ENCODE peak calls at places on chromosomes 12 and 14, in eight cellular contexts. One of them, this sample, is unnamed.

GRCh38 chr14:66036598-66036997 is 449.6 kb upstream of the CCDC196 start:
- DNase-seq in body of pancreas: no peak
- DNase-seq in BJ: no peak
- DNase-seq in cardiac fibroblast: no peak
- DNase-seq in AG04450: no peak
- DNase-seq in cardiac muscle cell: no peak
- DNase-seq in A549: no peak
- DNase-seq in brain microvascular endothelial cell: no peak
- DNase-seq in this sample: no peak

GRCh38 chr12:28811457-28811856 is 337.6 kb upstream of the FAR2 start:
- DNase-seq in AG04450: no peak
- DNase-seq in A549: no peak
- DNase-seq in BJ: no peak
- DNase-seq in cardiac muscle cell: no peak
- DNase-seq in brain microvascular endothelial cell: no peak
- DNase-seq in cardiac fibroblast: no peak
- DNase-seq in body of pancreas: no peak
- DNase-seq in this sample: no peak

GRCh38 chr14:23550131-23550826 is 1.3 kb downstream of the ZFHX2 start:
- DNase-seq in AG04450: no peak
- DNase-seq in brain microvascular endothelial cell: no peak
- DNase-seq in body of pancreas: no peak
- DNase-seq in cardiac muscle cell: no peak
- DNase-seq in cardiac fibroblast: no peak
- DNase-seq in A549: no peak
- DNase-seq in BJ: no peak
- DNase-seq in this sample: no peak

GRCh38 chr12:15423629-15424028 is 101.3 kb downstream of the PTPRO start:
- DNase-seq in BJ: no peak
- DNase-seq in AG04450: no peak
- DNase-seq in body of pancreas: no peak
- DNase-seq in A549: no peak
- DNase-seq in brain microvascular endothelial cell: no peak
- DNase-seq in cardiac muscle cell: peak
- DNase-seq in cardiac fibroblast: peak
- DNase-seq in this sample: no peak

GRCh38 chr14:102028733-102029132 is 58.1 kb downstream of the HSP90AA1 start:
- DNase-seq in body of pancreas: no peak
- DNase-seq in AG04450: peak
- DNase-seq in A549: no peak
- DNase-seq in brain microvascular endothelial cell: peak
- DNase-seq in cardiac fibroblast: peak
- DNase-seq in BJ: peak
- DNase-seq in cardiac muscle cell: no peak
- DNase-seq in this sample: peak

GRCh38 chr12:3725267-3726115 is 27.4 kb downstream of the CRACR2A start:
- DNase-seq in cardiac fibroblast: peak
- DNase-seq in brain microvascular endothelial cell: no peak
- DNase-seq in BJ: no peak
- DNase-seq in body of pancreas: no peak
- DNase-seq in A549: no peak
- DNase-seq in cardiac muscle cell: peak
- DNase-seq in AG04450: no peak
- DNase-seq in this sample: no peak

GRCh38 chr12:89225808-89226368 is 126.4 kb downstream of the DUSP6 start:
- DNase-seq in A549: no peak
- DNase-seq in AG04450: peak
- DNase-seq in brain microvascular endothelial cell: peak
- DNase-seq in BJ: peak
- DNase-seq in body of pancreas: peak
- DNase-seq in cardiac muscle cell: peak
- DNase-seq in cardiac fibroblast: peak
- DNase-seq in this sample: no peak

GRCh38 chr12:68609955-68610434 is 704 bp upstream of the RAP1B start:
- DNase-seq in body of pancreas: peak
- DNase-seq in cardiac fibroblast: peak
- DNase-seq in BJ: no peak
- DNase-seq in cardiac muscle cell: peak
- DNase-seq in brain microvascular endothelial cell: no peak
- DNase-seq in A549: no peak
- DNase-seq in AG04450: no peak
- DNase-seq in this sample: no peak

GRCh38 chr12:25040593-25040992 is 91.7 kb upstream of the BCAT1 start:
- DNase-seq in AG04450: no peak
- DNase-seq in A549: no peak
- DNase-seq in BJ: no peak
- DNase-seq in cardiac muscle cell: no peak
- DNase-seq in body of pancreas: no peak
- DNase-seq in brain microvascular endothelial cell: no peak
- DNase-seq in cardiac fibroblast: no peak
- DNase-seq in this sample: no peak

GRCh38 chr14:95255013-95255412 is 64.7 kb downstream of the CLMN start:
- DNase-seq in cardiac muscle cell: no peak
- DNase-seq in A549: no peak
- DNase-seq in BJ: no peak
- DNase-seq in brain microvascular endothelial cell: no peak
- DNase-seq in body of pancreas: no peak
- DNase-seq in AG04450: no peak
- DNase-seq in cardiac fibroblast: no peak
- DNase-seq in this sample: no peak

GRCh38 chr12:129723260-129723659 is 180.6 kb downstream of the TMEM132D start:
- DNase-seq in cardiac muscle cell: no peak
- DNase-seq in AG04450: no peak
- DNase-seq in body of pancreas: no peak
- DNase-seq in brain microvascular endothelial cell: no peak
- DNase-seq in A549: no peak
- DNase-seq in cardiac fibroblast: no peak
- DNase-seq in BJ: no peak
- DNase-seq in this sample: no peak

GRCh38 chr12:102948941-102949352 is 8.5 kb upstream of the ASCL1 start:
- DNase-seq in brain microvascular endothelial cell: peak
- DNase-seq in body of pancreas: peak
- DNase-seq in cardiac muscle cell: peak
- DNase-seq in cardiac fibroblast: peak
- DNase-seq in AG04450: peak
- DNase-seq in BJ: no peak
- DNase-seq in A549: peak
- DNase-seq in this sample: no peak

GRCh38 chr14:65704412-65704811 is 291.9 kb downstream of the FUT8 start:
- DNase-seq in cardiac muscle cell: peak
- DNase-seq in A549: no peak
- DNase-seq in AG04450: peak
- DNase-seq in body of pancreas: no peak
- DNase-seq in BJ: no peak
- DNase-seq in brain microvascular endothelial cell: peak
- DNase-seq in cardiac fibroblast: peak
- DNase-seq in this sample: no peak

GRCh38 chr12:119326341-119326740 is 8.2 kb upstream of the CCDC60 start:
- DNase-seq in body of pancreas: no peak
- DNase-seq in brain microvascular endothelial cell: no peak
- DNase-seq in AG04450: no peak
- DNase-seq in BJ: no peak
- DNase-seq in cardiac fibroblast: no peak
- DNase-seq in cardiac muscle cell: no peak
- DNase-seq in A549: no peak
- DNase-seq in this sample: no peak

GRCh38 chr14:103492572-103492971 is 30.1 kb downstream of the CKB start:
- DNase-seq in cardiac fibroblast: no peak
- DNase-seq in BJ: no peak
- DNase-seq in AG04450: no peak
- DNase-seq in A549: no peak
- DNase-seq in brain microvascular endothelial cell: no peak
- DNase-seq in body of pancreas: no peak
- DNase-seq in cardiac muscle cell: no peak
- DNase-seq in this sample: no peak

GRCh38 chr14:70257526-70257925 is 68.8 kb upstream of the SLC8A3 start:
- DNase-seq in brain microvascular endothelial cell: no peak
- DNase-seq in body of pancreas: peak
- DNase-seq in cardiac fibroblast: no peak
- DNase-seq in AG04450: no peak
- DNase-seq in BJ: no peak
- DNase-seq in cardiac muscle cell: peak
- DNase-seq in A549: no peak
- DNase-seq in this sample: no peak

GRCh38 chr12:31496257-31496656 is 94.7 kb downstream of the DENND5B start:
- DNase-seq in cardiac fibroblast: no peak
- DNase-seq in cardiac muscle cell: no peak
- DNase-seq in AG04450: no peak
- DNase-seq in brain microvascular endothelial cell: no peak
- DNase-seq in body of pancreas: no peak
- DNase-seq in A549: no peak
- DNase-seq in BJ: no peak
- DNase-seq in this sample: no peak

GRCh38 chr14:77882098-77882497 is 82.2 kb downstream of the ADCK1 start:
- DNase-seq in brain microvascular endothelial cell: no peak
- DNase-seq in A549: no peak
- DNase-seq in cardiac muscle cell: peak
- DNase-seq in AG04450: no peak
- DNase-seq in BJ: no peak
- DNase-seq in body of pancreas: peak
- DNase-seq in cardiac fibroblast: no peak
- DNase-seq in this sample: no peak

GRCh38 chr12:22447223-22447622 is 97.1 kb downstream of the C2CD5 start:
- DNase-seq in AG04450: no peak
- DNase-seq in cardiac fibroblast: no peak
- DNase-seq in A549: no peak
- DNase-seq in BJ: no peak
- DNase-seq in brain microvascular endothelial cell: no peak
- DNase-seq in body of pancreas: no peak
- DNase-seq in cardiac muscle cell: no peak
- DNase-seq in this sample: peak

GRCh38 chr12:53174881-53175491 is 5.5 kb upstream of the ZNF740 start:
- DNase-seq in cardiac fibroblast: peak
- DNase-seq in body of pancreas: no peak
- DNase-seq in BJ: no peak
- DNase-seq in A549: peak
- DNase-seq in cardiac muscle cell: peak
- DNase-seq in brain microvascular endothelial cell: no peak
- DNase-seq in AG04450: no peak
- DNase-seq in this sample: no peak

GRCh38 chr12:66594688-66595087 is 84.2 kb downstream of the GRIP1 start:
- DNase-seq in body of pancreas: no peak
- DNase-seq in cardiac fibroblast: no peak
- DNase-seq in cardiac muscle cell: no peak
- DNase-seq in brain microvascular endothelial cell: no peak
- DNase-seq in BJ: no peak
- DNase-seq in A549: no peak
- DNase-seq in AG04450: no peak
- DNase-seq in this sample: peak

GRCh38 chr12:11829764-11830194 is 180.3 kb downstream of the ETV6 start:
- DNase-seq in body of pancreas: no peak
- DNase-seq in BJ: no peak
- DNase-seq in AG04450: no peak
- DNase-seq in brain microvascular endothelial cell: no peak
- DNase-seq in cardiac fibroblast: no peak
- DNase-seq in cardiac muscle cell: peak
- DNase-seq in A549: no peak
- DNase-seq in this sample: no peak
- H3K4me3 ChIP-seq in body of pancreas: no peak
- H3K4me3 ChIP-seq in BJ: no peak
- H3K4me3 ChIP-seq in AG04450: no peak
- H3K4me3 ChIP-seq in brain microvascular endothelial cell: no peak
- H3K4me3 ChIP-seq in cardiac fibroblast: no peak
- H3K4me3 ChIP-seq in cardiac muscle cell: no peak
- H3K4me3 ChIP-seq in A549: no peak
- H3K4me3 ChIP-seq in this sample: no peak

DNA sequence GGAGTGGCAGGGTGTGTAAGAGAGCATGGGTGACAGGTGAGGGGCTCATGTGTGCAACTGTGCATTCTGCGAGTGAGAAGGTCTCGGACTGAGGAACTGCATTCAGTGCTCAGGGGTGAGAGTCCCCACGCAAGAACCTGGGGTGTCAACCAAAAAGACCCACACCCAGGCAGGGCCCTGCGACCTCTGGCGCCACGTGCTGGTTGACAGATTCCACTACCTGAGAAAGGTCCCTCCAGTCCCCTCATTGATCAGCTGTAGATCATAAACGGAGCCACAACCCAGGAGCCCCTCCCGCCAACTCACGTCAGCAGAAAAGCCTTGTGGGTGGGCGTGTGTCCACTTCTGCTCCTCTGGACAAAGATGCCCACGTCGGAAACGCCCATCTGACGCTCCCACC is 98.7 kb downstream of the ASCL4 start:
- DNase-seq in brain microvascular endothelial cell: no peak
- DNase-seq in cardiac muscle cell: no peak
- DNase-seq in A549: no peak
- DNase-seq in body of pancreas: no peak
- DNase-seq in cardiac fibroblast: no peak
- DNase-seq in AG04450: no peak
- DNase-seq in BJ: no peak
- DNase-seq in this sample: no peak
- TF ChIP-seq CTCF in brain microvascular endothelial cell: no peak
- TF ChIP-seq CTCF in cardiac muscle cell: no peak
- TF ChIP-seq CTCF in A549: no peak
- TF ChIP-seq CTCF in body of pancreas: no peak
- TF ChIP-seq CTCF in cardiac fibroblast: no peak
- TF ChIP-seq CTCF in AG04450: no peak
- TF ChIP-seq CTCF in BJ: no peak
- TF ChIP-seq CTCF in this sample: no peak

GRCh38 chr14:89365071-89365801 is 51.8 kb downstream of the FOXN3 start:
- DNase-seq in BJ: no peak
- DNase-seq in A549: no peak
- DNase-seq in cardiac muscle cell: peak
- DNase-seq in body of pancreas: no peak
- DNase-seq in cardiac fibroblast: peak
- DNase-seq in AG04450: no peak
- DNase-seq in brain microvascular endothelial cell: no peak
- DNase-seq in this sample: no peak

GRCh38 chr14:89364316-89364715 is 52.7 kb downstream of the FOXN3 start:
- DNase-seq in A549: no peak
- DNase-seq in BJ: no peak
- DNase-seq in body of pancreas: no peak
- DNase-seq in cardiac muscle cell: no peak
- DNase-seq in brain microvascular endothelial cell: no peak
- DNase-seq in AG04450: no peak
- DNase-seq in cardiac fibroblast: no peak
- DNase-seq in this sample: no peak

GRCh38 chr14:89367449-89368120 is 49.4 kb downstream of the FOXN3 start:
- DNase-seq in AG04450: no peak
- DNase-seq in cardiac fibroblast: no peak
- DNase-seq in A549: no peak
- DNase-seq in brain microvascular endothelial cell: no peak
- DNase-seq in cardiac muscle cell: no peak
- DNase-seq in BJ: no peak
- DNase-seq in body of pancreas: no peak
- DNase-seq in this sample: no peak

GRCh38 chr14:89368490-89369477 is 48.2 kb downstream of the FOXN3 start:
- DNase-seq in AG04450: no peak
- DNase-seq in brain microvascular endothelial cell: no peak
- DNase-seq in cardiac fibroblast: no peak
- DNase-seq in body of pancreas: no peak
- DNase-seq in cardiac muscle cell: no peak
- DNase-seq in A549: no peak
- DNase-seq in BJ: no peak
- DNase-seq in this sample: no peak

GRCh38 chr14:89366580-89367448 is 50.2 kb downstream of the FOXN3 start:
- DNase-seq in A549: no peak
- DNase-seq in cardiac muscle cell: peak
- DNase-seq in body of pancreas: no peak
- DNase-seq in BJ: no peak
- DNase-seq in cardiac fibroblast: no peak
- DNase-seq in AG04450: no peak
- DNase-seq in brain microvascular endothelial cell: no peak
- DNase-seq in this sample: no peak
- H3K4me3 ChIP-seq in A549: no peak
- H3K4me3 ChIP-seq in cardiac muscle cell: no peak
- H3K4me3 ChIP-seq in body of pancreas: no peak
- H3K4me3 ChIP-seq in BJ: no peak
- H3K4me3 ChIP-seq in cardiac fibroblast: no peak
- H3K4me3 ChIP-seq in AG04450: no peak
- H3K4me3 ChIP-seq in brain microvascular endothelial cell: no peak
- H3K4me3 ChIP-seq in this sample: no peak

GRCh38 chr12:87995581-87996178 is 33.5 kb downstream of the C12orf50 start:
- DNase-seq in brain microvascular endothelial cell: peak
- DNase-seq in BJ: peak
- DNase-seq in A549: peak
- DNase-seq in body of pancreas: peak
- DNase-seq in cardiac fibroblast: peak
- DNase-seq in AG04450: peak
- DNase-seq in cardiac muscle cell: peak
- DNase-seq in this sample: peak
- TF ChIP-seq CTCF in brain microvascular endothelial cell: peak
- TF ChIP-seq CTCF in BJ: peak
- TF ChIP-seq CTCF in A549: peak
- TF ChIP-seq CTCF in body of pancreas: peak
- TF ChIP-seq CTCF in cardiac fibroblast: peak
- TF ChIP-seq CTCF in AG04450: peak
- TF ChIP-seq CTCF in cardiac muscle cell: peak
- TF ChIP-seq CTCF in this sample: peak